ENCODE peak calls at places on chromosomes 7 and 10, in six cellular contexts. S, A, N, L, W and U are unnamed samples.

GRCh38 chr7:55533050-55533728 is 39.1 kb downstream of the VOPP1 start:
- DNase-seq in S (peak), A (no peak), N (no peak), L (peak), W (no peak), U (peak)

GRCh38 chr10:99337261-99337905 is 8.2 kb downstream of the CNNM1 start:
- DNase-seq in S (no peak), A (no peak), N (no peak), L (no peak), W (no peak), U (no peak)

GRCh38 chr7:27235387-27236052 is 7.1 kb upstream of the EVX1 start:
- DNase-seq in S (no peak), A (no peak), N (peak), L (peak), W (peak), U (no peak)

GRCh38 chr7:3431306-3431705 is 130.3 kb downstream of the SDK1 start:
- DNase-seq in S (no peak), A (no peak), N (no peak), L (no peak), W (no peak), U (no peak)

GRCh38 chr10:6580279-6581029 is 378 bp upstream of the PRKCQ start:
- DNase-seq in S (peak), A (no peak), N (peak), L (peak), W (peak), U (peak)

GRCh38 chr10:89471110-89471814 is 56.9 kb downstream of the IFIT5 start:
- DNase-seq in S (no peak), A (no peak), N (no peak), L (no peak), W (no peak), U (no peak)

GRCh38 chr7:76294344-76295024 is 8.0 kb upstream of the HSPB1 start:
- DNase-seq in S (peak), A (peak), N (peak), L (peak), W (peak), U (peak)

GRCh38 chr7:90763108-90763507 is 167.0 kb downstream of the CDK14 start:
- DNase-seq in S (no peak), A (no peak), N (no peak), L (no peak), W (peak), U (no peak)

GRCh38 chr10:21372651-21373410 is 152.7 kb downstream of the SKIDA1 start:
- DNase-seq in S (peak), A (peak), N (no peak), L (no peak), W (no peak), U (peak)

GRCh38 chr7:127918130-127918529 is 113.1 kb downstream of the LRRC4 start:
- DNase-seq in S (no peak), A (no peak), N (no peak), L (no peak), W (no peak), U (no peak)

GRCh38 chr10:103125323-103126267 is 67.5 kb downstream of the NT5C2 start:
- DNase-seq in S (no peak), A (no peak), N (no peak), L (no peak), W (no peak), U (no peak)

GRCh38 chr7:786472-787255 is 45.6 kb upstream of the SUN1 start:
- DNase-seq in S (peak), A (peak), N (peak), L (peak), W (peak), U (peak)

GRCh38 chr7:3648276-3648675 is 347.2 kb downstream of the SDK1 start:
- DNase-seq in S (no peak), A (no peak), N (no peak), L (no peak), W (no peak), U (no peak)

GRCh38 chr7:100418930-100419659 is 9.4 kb downstream of the ZCWPW1 start:
- DNase-seq in S (no peak), A (no peak), N (no peak), L (no peak), W (no peak), U (no peak)

GRCh38 chr10:117720931-117721826 is 178.6 kb downstream of the EMX2 start:
- DNase-seq in S (no peak), A (no peak), N (no peak), L (no peak), W (no peak), U (no peak)

GRCh38 chr10:33832124-33832787 is 497.8 kb upstream of the NRP1 start:
- DNase-seq in S (no peak), A (no peak), N (no peak), L (no peak), W (no peak), U (no peak)

GRCh38 chr10:84159076-84159475 is 14.5 kb upstream of the GPR15LG start:
- DNase-seq in S (no peak), A (no peak), N (no peak), L (no peak), W (no peak), U (no peak)

GRCh38 chr7:112070674-112071256 is 135.4 kb downstream of the DOCK4 start:
- DNase-seq in S (no peak), A (no peak), N (no peak), L (no peak), W (no peak), U (no peak)

GRCh38 chr7:6604458-6604857 is 11.0 kb upstream of the ZNF853 start:
- DNase-seq in S (no peak), A (no peak), N (no peak), L (no peak), W (no peak), U (no peak)

GRCh38 chr7:69947998-69948397 is 349.7 kb downstream of the AUTS2 start:
- DNase-seq in S (no peak), A (no peak), N (no peak), L (no peak), W (no peak), U (no peak)

GRCh38 chr7:102146989-102147388 is 139.7 kb upstream of the SH2B2 start:
- DNase-seq in S (peak), A (no peak), N (no peak), L (no peak), W (no peak), U (no peak)

GRCh38 chr10:78350286-78350685 is 316.6 kb downstream of the RPS24 start:
- DNase-seq in S (no peak), A (peak), N (no peak), L (no peak), W (no peak), U (no peak)

GRCh38 chr10:68135922-68136718 is 26.8 kb downstream of the MYPN start:
- DNase-seq in S (peak), A (no peak), N (no peak), L (peak), W (no peak), U (peak)

GRCh38 chr7:131302453-131302852 is 25.2 kb upstream of the MKLN1 start:
- DNase-seq in S (no peak), A (no peak), N (no peak), L (peak), W (peak), U (no peak)

GRCh38 chr10:86254526-86255174 is 111.9 kb downstream of the GRID1 start:
- DNase-seq in S (no peak), A (no peak), N (no peak), L (peak), W (no peak), U (no peak)

GRCh38 chr7:41928781-41929180 is 225.9 kb upstream of the INHBA start:
- DNase-seq in S (no peak), A (no peak), N (no peak), L (no peak), W (no peak), U (no peak)

GRCh38 chr10:28139138-28139537 is 140.3 kb upstream of the ODAD2 start:
- DNase-seq in S (no peak), A (no peak), N (no peak), L (no peak), W (no peak), U (no peak)

GRCh38 chr7:20432071-20432470 is 101.4 kb downstream of the ITGB8 start:
- DNase-seq in S (no peak), A (no peak), N (no peak), L (no peak), W (no peak), U (no peak)

GRCh38 chr10:107409517-107409916 is 245.0 kb upstream of the SORCS1 start:
- DNase-seq in S (no peak), A (no peak), N (no peak), L (peak), W (no peak), U (peak)

GRCh38 chr7:69596056-69596455 is 2.2 kb upstream of the AUTS2 start:
- DNase-seq in S (no peak), A (no peak), N (no peak), L (no peak), W (no peak), U (no peak)

GRCh38 chr7:43479042-43479441 is 103.9 kb upstream of the STK17A start:
- DNase-seq in S (no peak), A (no peak), N (no peak), L (peak), W (no peak), U (no peak)

GRCh38 chr10:6986927-6987326 is 406.9 kb upstream of the PRKCQ start:
- DNase-seq in S (no peak), A (no peak), N (no peak), L (no peak), W (no peak), U (no peak)

GRCh38 chr7:128865303-128865702 is 2.6 kb downstream of the ATP6V1F start:
- DNase-seq in S (no peak), A (no peak), N (no peak), L (no peak), W (no peak), U (no peak)

GRCh38 chr7:73828107-73828803 is 2.5 kb upstream of the CLDN4 start:
- DNase-seq in S (peak), A (no peak), N (no peak), L (peak), W (peak), U (peak)

GRCh38 chr7:15643000-15643705 is 43.3 kb downstream of the MEOX2 start:
- DNase-seq in S (no peak), A (no peak), N (no peak), L (peak), W (no peak), U (no peak)

GRCh38 chr7:74092964-74093339 is 9.3 kb downstream of the LIMK1 start:
- DNase-seq in S (no peak), A (peak), N (peak), L (peak), W (no peak), U (peak)